ENCODE peak calls at places on chromosomes 2 and 18, in eight cellular contexts. J, B, W, D, T, I, X and Z are unnamed samples.

GRCh38 chr2:111666160-111666559 is 217.8 kb downstream of the ANAPC1 start:
- DNase-seq in J (no peak), B (no peak), W (no peak), D (no peak), T (no peak), I (no peak), X (no peak), Z (no peak)

GRCh38 chr2:64945973-64946736 is 43.0 kb upstream of the SLC1A4 start:
- DNase-seq in J (peak; percentile 78), B (no peak), W (no peak), D (no peak), T (no peak), I (no peak), X (no peak), Z (peak; percentile 13)

GRCh38 chr2:234335676-234336228 is 161.1 kb downstream of the ARL4C start:
- DNase-seq in J (no peak), B (no peak), W (peak; percentile 84), D (no peak), T (no peak), I (peak; percentile 77), X (peak; percentile 76), Z (peak; percentile 43)

GRCh38 chr2:124533226-124533954 is 508.3 kb downstream of the CNTNAP5 start:
- DNase-seq in J (no peak), B (no peak), W (no peak), D (no peak), T (no peak), I (no peak), X (no peak), Z (no peak)

GRCh38 chr2:240056678-240057077 is 3.4 kb upstream of the OR6B3 start:
- DNase-seq in J (no peak), B (no peak), W (no peak), D (no peak), T (no peak), I (no peak), X (no peak), Z (no peak)

GRCh38 chr2:182642328-182642727 is 73.7 kb upstream of the DNAJC10 start:
- DNase-seq in J (peak; percentile 46), B (peak; percentile 72), W (peak; percentile 35), D (no peak), T (peak; percentile 49), I (peak; percentile 59), X (peak; percentile 40), Z (peak; percentile 21)

GRCh38 chr2:128736046-128736688 is 417.5 kb upstream of the HS6ST1 start:
- DNase-seq in J (no peak), B (no peak), W (no peak), D (no peak), T (no peak), I (peak; percentile 45), X (no peak), Z (no peak)

GRCh38 chr2:168439536-168439935 is 16.5 kb upstream of the CERS6 start:
- DNase-seq in J (no peak), B (no peak), W (no peak), D (no peak), T (no peak), I (no peak), X (no peak), Z (no peak)

GRCh38 chr18:29361843-29362242 is 1184.9 kb upstream of the CDH2 start:
- DNase-seq in J (no peak), B (no peak), W (no peak), D (no peak), T (peak; percentile 84), I (peak; percentile 13), X (no peak), Z (peak; percentile 5)

GRCh38 chr2:202780514-202781021 is 91.0 kb downstream of the ICA1L start:
- DNase-seq in J (peak; percentile 42), B (peak; percentile 2), W (no peak), D (peak; percentile 82), T (no peak), I (no peak), X (no peak), Z (no peak)

GRCh38 chr2:127626917-127627739 is 18.8 kb upstream of the GPR17 start:
- DNase-seq in J (no peak), B (no peak), W (no peak), D (no peak), T (no peak), I (peak; percentile 1), X (no peak), Z (no peak)

DNA sequence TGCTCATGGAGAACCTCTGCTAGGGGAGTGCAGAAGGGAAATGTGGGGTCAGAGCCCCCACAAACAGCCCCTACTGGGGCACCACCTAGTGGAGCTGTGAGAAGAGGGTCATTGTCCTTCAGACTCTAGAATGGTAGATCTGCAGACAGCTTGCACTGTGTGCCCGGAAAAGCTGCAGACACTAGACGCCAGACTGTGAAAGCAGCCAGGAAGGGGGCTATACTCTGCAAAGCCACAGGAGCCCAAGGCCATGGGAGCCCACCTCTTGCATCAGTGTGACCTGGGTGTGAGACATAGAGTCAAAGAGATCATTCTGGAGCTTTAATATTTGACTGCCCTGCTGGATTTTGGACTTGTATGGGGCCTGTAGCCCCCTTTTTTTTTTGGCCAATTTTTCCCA is 60.9 kb downstream of the RPE start:
- DNase-seq in J (no peak), B (no peak), W (no peak), D (no peak), T (no peak), I (no peak), X (no peak), Z (no peak)
- TF ChIP-seq CTCF in J (no peak), B (no peak), W (no peak), D (no peak), T (no peak), I (no peak), X (no peak), Z (no peak)

GRCh38 chr2:193712912-193713311 is 1518.2 kb upstream of the TMEFF2 start:
- DNase-seq in J (no peak), B (no peak), W (no peak), D (no peak), T (no peak), I (no peak), X (no peak), Z (no peak)
- TF ChIP-seq CTCF in J (no peak), B (no peak), W (no peak), D (no peak), T (no peak), I (no peak), X (no peak), Z (no peak)

GRCh38 chr2:143796051-143796450 is 666.8 kb downstream of the ARHGAP15 start:
- DNase-seq in J (no peak), B (no peak), W (no peak), D (no peak), T (no peak), I (no peak), X (no peak), Z (no peak)

GRCh38 chr2:143787674-143788073 is 658.5 kb downstream of the ARHGAP15 start:
- DNase-seq in J (no peak), B (no peak), W (no peak), D (no peak), T (no peak), I (no peak), X (no peak), Z (no peak)

GRCh38 chr2:143792602-143793001 is 663.4 kb downstream of the ARHGAP15 start:
- DNase-seq in J (no peak), B (no peak), W (no peak), D (no peak), T (no peak), I (no peak), X (no peak), Z (no peak)
- TF ChIP-seq CTCF in J (no peak), B (no peak), W (no peak), D (no peak), T (no peak), I (no peak), X (no peak), Z (no peak)

DNA sequence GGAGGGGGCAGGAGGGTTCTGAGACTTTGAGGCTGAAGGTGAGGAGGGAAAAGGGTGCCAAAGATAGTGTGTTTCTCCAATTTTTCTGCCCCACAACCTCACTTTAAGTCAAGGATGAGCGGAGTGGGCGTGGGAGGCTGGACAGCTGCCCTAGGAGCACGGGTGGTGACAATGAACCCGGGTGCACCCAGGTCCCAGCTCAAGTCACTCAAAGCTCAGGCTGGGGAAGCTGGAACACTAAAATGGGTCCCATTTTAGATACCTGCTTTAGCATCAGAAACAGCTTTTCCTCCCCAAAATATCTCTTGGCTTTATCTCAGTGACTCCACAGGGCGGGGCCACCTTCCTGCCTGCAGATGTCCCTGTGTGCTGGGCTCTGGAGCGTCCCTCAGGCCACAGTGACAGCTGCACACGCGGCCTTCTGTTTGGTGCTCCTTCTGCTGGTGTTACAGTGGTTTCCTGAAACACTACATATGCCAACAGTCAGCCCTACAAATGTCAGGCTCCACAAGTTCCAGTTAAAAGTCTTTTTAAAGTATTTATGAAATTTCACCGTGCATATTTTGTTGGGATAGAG is 1.4 kb upstream of the MBP start:
- DNase-seq in J (peak; percentile 58), B (peak; percentile 43), W (peak; percentile 77), D (no peak), T (no peak), I (peak; percentile 42), X (peak; percentile 60), Z (no peak)
- TF ChIP-seq CTCF in J (peak; percentile 21), B (no peak), W (no peak), D (no peak), T (no peak), I (no peak), X (peak; percentile 32), Z (no peak)

GRCh38 chr18:11165952-11166351 is 16.6 kb upstream of the PIEZO2 start:
- DNase-seq in J (no peak), B (no peak), W (no peak), D (no peak), T (no peak), I (no peak), X (no peak), Z (no peak)
- TF ChIP-seq CTCF in J (no peak), B (no peak), W (no peak), D (no peak), T (no peak), I (no peak), X (no peak), Z (no peak)

DNA sequence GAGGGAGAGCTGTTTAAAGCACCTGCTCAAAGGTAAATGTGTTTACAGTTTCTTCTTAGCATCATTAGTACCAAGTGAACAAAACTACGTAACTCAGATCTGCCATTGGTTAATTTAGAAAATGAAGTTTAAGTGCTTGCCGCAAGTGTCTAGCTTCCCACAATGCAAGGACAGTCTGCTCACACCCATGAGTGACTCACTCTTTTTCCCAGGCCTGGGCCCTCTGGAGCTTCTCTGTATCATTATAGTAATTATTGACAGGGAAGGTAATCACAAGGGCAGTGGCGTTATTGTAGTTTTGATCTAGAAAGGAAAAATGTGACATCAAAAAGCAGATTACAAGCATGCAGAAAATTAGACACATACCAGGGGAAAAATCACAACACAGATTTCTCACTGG is 38.5 kb downstream of the NPC1 start:
- DNase-seq in J (no peak), B (peak; percentile 54), W (no peak), D (peak; percentile 56), T (no peak), I (no peak), X (no peak), Z (no peak)
- TF ChIP-seq CTCF in J (no peak), B (no peak), W (no peak), D (no peak), T (no peak), I (no peak), X (no peak), Z (no peak)

GRCh38 chr2:101741775-101742520 is 44.4 kb downstream of the MAP4K4 start:
- DNase-seq in J (no peak), B (peak; percentile 24), W (no peak), D (no peak), T (peak; percentile 27), I (no peak), X (no peak), Z (no peak)
- TF ChIP-seq CTCF in J (no peak), B (no peak), W (no peak), D (no peak), T (no peak), I (no peak), X (no peak), Z (no peak)